ENCODE peak calls at places on chromosomes 16 and 17, in nine cellular contexts. E, S, M, G, I, Y, H, T and V are unnamed samples.
A peak's percentile ranks its signal among the peaks of the same experiment; 100 is the strongest.

GRCh38 chr16:49548571-49548970 is 175.0 kb downstream of the C16orf78 start:
- DNase-seq in E (no peak), S (no peak), M (no peak), G (no peak), I (no peak), Y (no peak), H (no peak), T (no peak), V (no peak)

GRCh38 chr16:19896951-19897350 is 12.3 kb upstream of the GPRC5B start:
- DNase-seq in E (no peak), S (no peak), M (no peak), G (no peak), I (no peak), Y (no peak), H (no peak), T (no peak), V (no peak)

GRCh38 chr17:45020354-45021138 is 30.9 kb downstream of the DCAKD start:
- DNase-seq in E (peak; percentile 45), S (no peak), M (no peak), G (no peak), I (no peak), Y (no peak), H (no peak), T (peak; percentile 22), V (no peak)

GRCh38 chr17:82396601-82397435 is 21.3 kb upstream of the HEXD start:
- DNase-seq in E (no peak), S (no peak), M (peak; percentile 97), G (no peak), I (no peak), Y (no peak), H (peak; percentile 62), T (peak; percentile 90), V (peak; percentile 94)

GRCh38 chr17:8153550-8153956 is 1.3 kb upstream of the PER1 start:
- DNase-seq in E (peak; percentile 73), S (peak; percentile 73), M (peak; percentile 77), G (no peak), I (peak; percentile 95), Y (no peak), H (peak; percentile 92), T (peak; percentile 97), V (peak; percentile 91)

GRCh38 chr17:57102122-57102521 is 17.1 kb downstream of the AKAP1 start:
- DNase-seq in E (no peak), S (no peak), M (no peak), G (no peak), I (no peak), Y (no peak), H (no peak), T (no peak), V (no peak)

GRCh38 chr17:48322060-48322459 is 108.0 kb downstream of the SKAP1 start:
- DNase-seq in E (no peak), S (no peak), M (no peak), G (no peak), I (no peak), Y (no peak), H (no peak), T (peak; percentile 29), V (peak; percentile 9)

GRCh38 chr16:50133214-50133613 is 19.9 kb upstream of the TENT4B start:
- DNase-seq in E (no peak), S (no peak), M (no peak), G (no peak), I (no peak), Y (no peak), H (no peak), T (no peak), V (no peak)

GRCh38 chr16:4525069-4525468 is 13.5 kb downstream of the CDIP1 start:
- DNase-seq in E (no peak), S (no peak), M (no peak), G (no peak), I (no peak), Y (no peak), H (no peak), T (no peak), V (no peak)

GRCh38 chr16:56298948-56299602 is 107.8 kb downstream of the GNAO1 start:
- DNase-seq in E (no peak), S (peak; percentile 28), M (no peak), G (no peak), I (no peak), Y (no peak), H (no peak), T (no peak), V (no peak)

GRCh38 chr16:67177743-67178699 is 5.7 kb downstream of the MATCAP1 start:
- DNase-seq in E (peak; percentile 88), S (peak; percentile 60), M (no peak), G (peak; percentile 46), I (peak; percentile 91), Y (no peak), H (no peak), T (peak; percentile 40), V (peak; percentile 63)

GRCh38 chr16:15973460-15973859 is 24.0 kb downstream of the ABCC1 start:
- DNase-seq in E (no peak), S (no peak), M (no peak), G (no peak), I (no peak), Y (no peak), H (no peak), T (peak; percentile 62), V (peak; percentile 40)

GRCh38 chr16:28846933-28847273 is 755 bp upstream of the TUFM start:
- DNase-seq in E (no peak), S (no peak), M (no peak), G (no peak), I (no peak), Y (no peak), H (no peak), T (peak; percentile 6), V (peak; percentile 33)

GRCh38 chr17:42509916-42510315 is 26.1 kb upstream of the NAGLU start:
- DNase-seq in E (no peak), S (no peak), M (no peak), G (no peak), I (no peak), Y (no peak), H (no peak), T (no peak), V (no peak)

GRCh38 chr17:45171338-45172231 is 9.9 kb downstream of the HEXIM2 start:
- DNase-seq in E (peak; percentile 27), S (no peak), M (no peak), G (no peak), I (peak; percentile 85), Y (no peak), H (no peak), T (no peak), V (peak; percentile 26)

GRCh38 chr16:81946206-81946605 is 65.1 kb downstream of the SDR42E1 start:
- DNase-seq in E (no peak), S (no peak), M (peak; percentile 4), G (no peak), I (no peak), Y (no peak), H (no peak), T (no peak), V (no peak)

GRCh38 chr17:40658396-40658795 is 6.6 kb downstream of the KRT222 start:
- DNase-seq in E (no peak), S (no peak), M (no peak), G (no peak), I (no peak), Y (no peak), H (no peak), T (no peak), V (no peak)
- H3K27me3 ChIP-seq in E (no peaks in the 10 kb centered on the region), S (peaks cover 5% of the 10 kb centered on the region), M (peaks cover 11% of the 10 kb centered on the region), G (peaks cover 5% of the 10 kb centered on the region), I (no peaks in the 10 kb centered on the region), Y (no peaks in the 10 kb centered on the region), H (peaks cover 12% of the 10 kb centered on the region), T (peaks cover 22% of the 10 kb centered on the region), V (no peaks in the 10 kb centered on the region)

DNA sequence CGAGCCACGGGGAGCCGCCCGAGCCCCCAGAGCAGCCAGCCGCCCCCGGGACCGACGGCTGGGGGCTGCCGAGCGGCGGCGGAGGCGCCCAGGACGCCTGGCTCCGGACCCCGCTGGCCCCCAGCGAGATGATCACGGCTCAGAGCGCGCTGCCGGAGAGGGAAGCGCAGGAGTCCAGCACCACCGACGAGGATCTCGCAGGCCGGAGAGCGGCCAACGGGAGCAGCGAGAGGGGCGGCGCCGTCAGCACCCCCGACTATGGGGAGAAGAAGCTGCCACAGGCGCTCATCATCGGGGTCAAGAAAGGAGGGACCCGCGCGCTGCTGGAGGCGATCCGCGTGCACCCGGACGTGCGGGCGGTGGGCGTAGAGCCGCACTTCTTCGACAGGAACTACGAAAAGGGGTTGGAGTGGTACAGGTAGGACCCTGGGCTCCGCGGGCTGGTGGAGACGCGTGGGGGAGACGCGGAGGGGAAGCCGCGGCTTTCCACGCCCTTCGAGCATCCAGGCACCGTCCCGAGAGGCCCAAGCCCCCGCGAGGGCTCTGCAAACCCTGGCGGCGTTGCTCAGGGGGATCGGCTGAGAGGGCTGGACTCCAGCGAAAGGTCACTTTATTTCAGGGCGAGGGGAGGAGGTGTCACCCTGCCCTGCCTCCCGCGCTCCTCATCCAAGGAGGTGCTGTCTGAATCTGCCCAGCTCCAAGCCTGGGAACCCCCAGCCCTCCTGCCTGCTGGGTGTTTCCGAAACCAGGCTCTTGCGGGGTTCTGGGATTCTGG is 1.2 kb downstream of the HS3ST4 start:
- DNase-seq in E (no peak), S (no peak), M (no peak), G (no peak), I (peak; percentile 41), Y (peak; percentile 31), H (no peak), T (no peak), V (no peak)
- H3K27me3 ChIP-seq in E (peaks cover 75% of the 10 kb centered on the region), S (peaks cover 96% of the 10 kb centered on the region), M (peaks cover 22% of the 10 kb centered on the region), G (peaks cover 64% of the 10 kb centered on the region), I (peaks cover 69% of the 10 kb centered on the region), Y (no peaks in the 10 kb centered on the region), H (peaks cover 11% of the 10 kb centered on the region), T (peaks cover 12% of the 10 kb centered on the region), V (peaks cover 60% of the 10 kb centered on the region)

DNA sequence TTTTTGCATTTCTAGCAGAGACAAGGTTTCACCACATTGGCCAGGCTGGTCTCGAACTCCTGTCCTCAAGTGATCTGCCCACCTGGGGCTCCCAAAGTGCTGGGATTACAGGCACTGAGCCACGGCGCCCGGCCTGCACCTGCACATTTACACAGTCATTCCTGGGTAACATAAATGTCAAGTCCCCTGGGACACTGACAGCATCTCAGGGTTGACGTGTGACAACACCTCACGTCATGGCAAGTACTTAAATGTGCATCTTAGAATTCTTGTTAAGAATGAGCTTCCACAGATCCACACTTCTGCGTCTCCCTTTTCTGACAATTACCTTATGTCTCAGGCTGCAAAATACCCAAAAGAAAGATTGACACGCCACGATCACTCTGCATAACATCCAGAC is 80.5 kb downstream of the ABR start:
- DNase-seq in E (no peak), S (no peak), M (no peak), G (no peak), I (no peak), Y (no peak), H (no peak), T (no peak), V (no peak)
- H3K27me3 ChIP-seq in E (no peaks in the 10 kb centered on the region), S (no peaks in the 10 kb centered on the region), M (no peaks in the 10 kb centered on the region), G (no peaks in the 10 kb centered on the region), I (no peaks in the 10 kb centered on the region), Y (no peaks in the 10 kb centered on the region), H (no peaks in the 10 kb centered on the region), T (no peaks in the 10 kb centered on the region), V (no peaks in the 10 kb centered on the region)

DNA sequence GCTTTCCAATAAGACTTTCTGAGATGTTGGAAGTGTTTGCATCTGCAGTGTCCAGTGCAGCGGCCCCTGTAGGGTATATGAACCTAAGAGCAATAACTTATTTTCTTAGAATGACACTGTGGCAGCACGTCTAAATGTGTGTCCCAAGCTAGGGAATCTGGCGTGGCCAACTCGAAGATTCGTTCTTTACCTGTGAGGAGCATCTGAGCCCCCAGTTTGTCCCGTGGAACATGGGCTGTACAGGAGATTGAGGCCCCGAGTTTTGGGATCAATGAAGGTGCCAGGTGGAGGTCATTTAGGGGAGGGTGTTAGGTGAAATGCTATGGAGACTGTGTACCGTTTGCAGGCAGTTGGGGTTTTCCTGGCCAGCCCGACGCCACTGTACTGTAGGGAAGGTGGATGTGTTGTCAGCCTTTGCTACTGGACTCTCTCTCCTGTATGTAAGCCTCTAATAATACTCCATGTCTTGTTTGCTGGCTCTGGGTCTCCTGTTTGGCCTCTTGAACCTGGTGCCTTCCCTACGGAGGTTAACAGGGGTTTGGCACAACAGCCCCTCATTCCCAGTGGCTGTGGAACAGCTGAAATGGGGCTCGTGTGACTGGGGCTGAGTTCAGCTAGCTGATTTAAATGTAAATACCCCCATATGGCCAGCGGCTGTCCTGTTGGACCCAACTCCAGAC is 45.5 kb upstream of the SDK2 start:
- DNase-seq in E (no peak), S (no peak), M (no peak), G (no peak), I (no peak), Y (no peak), H (no peak), T (no peak), V (no peak)
- H3K27me3 ChIP-seq in E (peaks cover 8% of the 10 kb centered on the region), S (peaks cover 51% of the 10 kb centered on the region), M (no peaks in the 10 kb centered on the region), G (no peaks in the 10 kb centered on the region), I (no peaks in the 10 kb centered on the region), Y (no peaks in the 10 kb centered on the region), H (no peaks in the 10 kb centered on the region), T (no peaks in the 10 kb centered on the region), V (peaks cover 29% of the 10 kb centered on the region)